ENCODE peak calls at places on chromosome 2, in ten cellular contexts. One of them, this sample, is unnamed.

GRCh38 chr2:11832531-11832930 is 86.1 kb downstream of the LPIN1 start:
- DNase-seq in activated CD4-positive, alpha-beta T cell treated with anti-CD3 and anti-CD28 coated beads for 48 hours: no peak
- DNase-seq in ELR: no peak
- DNase-seq in effector CD8-positive, alpha-beta T cell: no peak
- DNase-seq in amygdala: no peak
- DNase-seq in HFFc6: no peak
- DNase-seq in heart right ventricle: no peak
- DNase-seq in right lobe of liver: no peak
- DNase-seq in T-cell: no peak
- DNase-seq in stimulated activated naive CD4-positive, alpha-beta T cell treated with Interleukin-2 at 50 U/mL for 16 hours: no peak
- DNase-seq in this sample: no peak

GRCh38 chr2:101827246-101827645 is 129.7 kb downstream of the MAP4K4 start:
- DNase-seq in effector CD8-positive, alpha-beta T cell: no peak
- DNase-seq in amygdala: no peak
- DNase-seq in stimulated activated naive CD4-positive, alpha-beta T cell treated with Interleukin-2 at 50 U/mL for 16 hours: no peak
- DNase-seq in right lobe of liver: no peak
- DNase-seq in HFFc6: peak
- DNase-seq in T-cell: no peak
- DNase-seq in heart right ventricle: no peak
- DNase-seq in ELR: peak
- DNase-seq in activated CD4-positive, alpha-beta T cell treated with anti-CD3 and anti-CD28 coated beads for 48 hours: no peak
- DNase-seq in this sample: no peak

GRCh38 chr2:117085719-117086118 is 728.8 kb upstream of the DDX18 start:
- DNase-seq in stimulated activated naive CD4-positive, alpha-beta T cell treated with Interleukin-2 at 50 U/mL for 16 hours: no peak
- DNase-seq in T-cell: no peak
- DNase-seq in ELR: no peak
- DNase-seq in effector CD8-positive, alpha-beta T cell: no peak
- DNase-seq in right lobe of liver: no peak
- DNase-seq in amygdala: no peak
- DNase-seq in heart right ventricle: no peak
- DNase-seq in HFFc6: no peak
- DNase-seq in activated CD4-positive, alpha-beta T cell treated with anti-CD3 and anti-CD28 coated beads for 48 hours: no peak
- DNase-seq in this sample: no peak

GRCh38 chr2:144510206-144510991 is 9.5 kb downstream of the ZEB2 start:
- DNase-seq in HFFc6: peak
- DNase-seq in effector CD8-positive, alpha-beta T cell: no peak
- DNase-seq in amygdala: no peak
- DNase-seq in right lobe of liver: no peak
- DNase-seq in stimulated activated naive CD4-positive, alpha-beta T cell treated with Interleukin-2 at 50 U/mL for 16 hours: no peak
- DNase-seq in activated CD4-positive, alpha-beta T cell treated with anti-CD3 and anti-CD28 coated beads for 48 hours: no peak
- DNase-seq in T-cell: no peak
- DNase-seq in heart right ventricle: no peak
- DNase-seq in ELR: peak
- DNase-seq in this sample: no peak

GRCh38 chr2:68423966-68424650 is 43.0 kb downstream of the FBXO48 start:
- DNase-seq in right lobe of liver: no peak
- DNase-seq in ELR: peak
- DNase-seq in T-cell: no peak
- DNase-seq in amygdala: no peak
- DNase-seq in effector CD8-positive, alpha-beta T cell: no peak
- DNase-seq in activated CD4-positive, alpha-beta T cell treated with anti-CD3 and anti-CD28 coated beads for 48 hours: no peak
- DNase-seq in heart right ventricle: no peak
- DNase-seq in HFFc6: no peak
- DNase-seq in stimulated activated naive CD4-positive, alpha-beta T cell treated with Interleukin-2 at 50 U/mL for 16 hours: no peak
- DNase-seq in this sample: no peak

GRCh38 chr2:105114551-105114950 is 76.7 kb downstream of the MRPS9 start:
- DNase-seq in heart right ventricle: no peak
- DNase-seq in right lobe of liver: no peak
- DNase-seq in effector CD8-positive, alpha-beta T cell: no peak
- DNase-seq in activated CD4-positive, alpha-beta T cell treated with anti-CD3 and anti-CD28 coated beads for 48 hours: no peak
- DNase-seq in ELR: peak
- DNase-seq in T-cell: no peak
- DNase-seq in amygdala: no peak
- DNase-seq in stimulated activated naive CD4-positive, alpha-beta T cell treated with Interleukin-2 at 50 U/mL for 16 hours: no peak
- DNase-seq in HFFc6: peak
- DNase-seq in this sample: no peak

GRCh38 chr2:160246356-160246755 is 46.3 kb upstream of the ITGB6 start:
- DNase-seq in right lobe of liver: no peak
- DNase-seq in heart right ventricle: no peak
- DNase-seq in T-cell: no peak
- DNase-seq in HFFc6: no peak
- DNase-seq in effector CD8-positive, alpha-beta T cell: no peak
- DNase-seq in ELR: no peak
- DNase-seq in amygdala: no peak
- DNase-seq in activated CD4-positive, alpha-beta T cell treated with anti-CD3 and anti-CD28 coated beads for 48 hours: no peak
- DNase-seq in stimulated activated naive CD4-positive, alpha-beta T cell treated with Interleukin-2 at 50 U/mL for 16 hours: no peak
- DNase-seq in this sample: no peak

GRCh38 chr2:187349328-187349944 is 98.6 kb downstream of the CALCRL start:
- DNase-seq in HFFc6: no peak
- DNase-seq in right lobe of liver: no peak
- DNase-seq in amygdala: no peak
- DNase-seq in ELR: no peak
- DNase-seq in stimulated activated naive CD4-positive, alpha-beta T cell treated with Interleukin-2 at 50 U/mL for 16 hours: no peak
- DNase-seq in activated CD4-positive, alpha-beta T cell treated with anti-CD3 and anti-CD28 coated beads for 48 hours: no peak
- DNase-seq in effector CD8-positive, alpha-beta T cell: no peak
- DNase-seq in T-cell: no peak
- DNase-seq in heart right ventricle: no peak
- DNase-seq in this sample: no peak

GRCh38 chr2:190979906-190980629 is 33.9 kb downstream of the STAT1 start:
- DNase-seq in stimulated activated naive CD4-positive, alpha-beta T cell treated with Interleukin-2 at 50 U/mL for 16 hours: no peak
- DNase-seq in right lobe of liver: no peak
- DNase-seq in T-cell: no peak
- DNase-seq in amygdala: no peak
- DNase-seq in activated CD4-positive, alpha-beta T cell treated with anti-CD3 and anti-CD28 coated beads for 48 hours: no peak
- DNase-seq in ELR: peak
- DNase-seq in effector CD8-positive, alpha-beta T cell: no peak
- DNase-seq in heart right ventricle: peak
- DNase-seq in HFFc6: no peak
- DNase-seq in this sample: peak